ENCODE peak calls at places on chromosomes 3 and 15, in seven cellular contexts. One of them, this sample, is unnamed.

GRCh38 chr3:24388611-24389010 is 106.0 kb downstream of the THRB start:
- DNase-seq in posterior vena cava: no peak
- DNase-seq in HL-60: no peak
- DNase-seq in LoVo: no peak
- DNase-seq in GM23338: no peak
- DNase-seq in left colon: no peak
- DNase-seq in NCI-H460: no peak
- DNase-seq in this sample: no peak

GRCh38 chr3:141796436-141797166 is 33.4 kb downstream of the GRK7 start:
- DNase-seq in posterior vena cava: no peak
- DNase-seq in HL-60: peak; percentile 90
- DNase-seq in LoVo: no peak
- DNase-seq in GM23338: no peak
- DNase-seq in left colon: peak; percentile 36
- DNase-seq in NCI-H460: no peak
- DNase-seq in this sample: peak; percentile 58

GRCh38 chr15:92316586-92317295 is 76.9 kb upstream of the ST8SIA2 start:
- DNase-seq in posterior vena cava: no peak
- DNase-seq in HL-60: no peak
- DNase-seq in LoVo: no peak
- DNase-seq in GM23338: peak; percentile 35
- DNase-seq in left colon: no peak
- DNase-seq in NCI-H460: no peak
- DNase-seq in this sample: no peak

GRCh38 chr3:149377408-149378111 is at the start of gene TM4SF1:
- DNase-seq in posterior vena cava: peak; percentile 85
- DNase-seq in HL-60: no peak
- DNase-seq in LoVo: peak; percentile 88
- DNase-seq in GM23338: peak; percentile 39
- DNase-seq in left colon: peak; percentile 64
- DNase-seq in NCI-H460: peak; percentile 97
- DNase-seq in this sample: no peak

GRCh38 chr3:152937234-152937633 is 102.3 kb downstream of the P2RY1 start:
- DNase-seq in posterior vena cava: no peak
- DNase-seq in HL-60: no peak
- DNase-seq in LoVo: no peak
- DNase-seq in GM23338: no peak
- DNase-seq in left colon: no peak
- DNase-seq in NCI-H460: no peak
- DNase-seq in this sample: no peak

GRCh38 chr3:11024181-11024580 is 31.6 kb downstream of the SLC6A1 start:
- DNase-seq in posterior vena cava: no peak
- DNase-seq in HL-60: no peak
- DNase-seq in LoVo: no peak
- DNase-seq in GM23338: no peak
- DNase-seq in left colon: no peak
- DNase-seq in NCI-H460: no peak
- DNase-seq in this sample: no peak

GRCh38 chr3:72848703-72849081 is 447 bp upstream of the SHQ1 start:
- DNase-seq in posterior vena cava: no peak
- DNase-seq in HL-60: peak; percentile 85
- DNase-seq in LoVo: peak; percentile 25
- DNase-seq in GM23338: no peak
- DNase-seq in left colon: no peak
- DNase-seq in NCI-H460: no peak
- DNase-seq in this sample: no peak

GRCh38 chr15:80942746-80943565 is 46.7 kb downstream of the MESD start:
- DNase-seq in posterior vena cava: peak; percentile 74
- DNase-seq in HL-60: no peak
- DNase-seq in LoVo: no peak
- DNase-seq in GM23338: no peak
- DNase-seq in left colon: no peak
- DNase-seq in NCI-H460: no peak
- DNase-seq in this sample: no peak

GRCh38 chr3:128878556-128879124 is 780 bp upstream of the ACAD9 start:
- DNase-seq in posterior vena cava: no peak
- DNase-seq in HL-60: peak; percentile 56
- DNase-seq in LoVo: peak; percentile 44
- DNase-seq in GM23338: peak; percentile 17
- DNase-seq in left colon: peak; percentile 41
- DNase-seq in NCI-H460: no peak
- DNase-seq in this sample: no peak

GRCh38 chr15:70882361-70882760 is 9.9 kb downstream of the THAP10 start:
- DNase-seq in posterior vena cava: no peak
- DNase-seq in HL-60: no peak
- DNase-seq in LoVo: no peak
- DNase-seq in GM23338: no peak
- DNase-seq in left colon: no peak
- DNase-seq in NCI-H460: no peak
- DNase-seq in this sample: no peak

GRCh38 chr3:129777806-129778205 is 115.7 kb downstream of the TMCC1 start:
- DNase-seq in posterior vena cava: no peak
- DNase-seq in HL-60: no peak
- DNase-seq in LoVo: no peak
- DNase-seq in GM23338: no peak
- DNase-seq in left colon: no peak
- DNase-seq in NCI-H460: no peak
- DNase-seq in this sample: no peak

GRCh38 chr3:190429681-190430080 is 20.0 kb downstream of the TMEM207 start:
- DNase-seq in posterior vena cava: no peak
- DNase-seq in HL-60: no peak
- DNase-seq in LoVo: no peak
- DNase-seq in GM23338: no peak
- DNase-seq in left colon: no peak
- DNase-seq in NCI-H460: no peak
- DNase-seq in this sample: no peak

GRCh38 chr3:31777092-31777491 is 204.0 kb downstream of the OSBPL10 start:
- DNase-seq in posterior vena cava: no peak
- DNase-seq in HL-60: no peak
- DNase-seq in LoVo: no peak
- DNase-seq in GM23338: no peak
- DNase-seq in left colon: no peak
- DNase-seq in NCI-H460: no peak
- DNase-seq in this sample: no peak

GRCh38 chr3:13642597-13642996 is 93.7 kb downstream of the FBLN2 start:
- DNase-seq in posterior vena cava: no peak
- DNase-seq in HL-60: no peak
- DNase-seq in LoVo: no peak
- DNase-seq in GM23338: no peak
- DNase-seq in left colon: no peak
- DNase-seq in NCI-H460: no peak
- DNase-seq in this sample: no peak

GRCh38 chr3:63343674-63344073 is 65.6 kb downstream of the SYNPR start:
- DNase-seq in posterior vena cava: peak; percentile 91
- DNase-seq in HL-60: peak; percentile 85
- DNase-seq in LoVo: peak; percentile 87
- DNase-seq in GM23338: peak; percentile 82
- DNase-seq in left colon: peak; percentile 85
- DNase-seq in NCI-H460: peak; percentile 83
- DNase-seq in this sample: peak; percentile 80

GRCh38 chr3:127614928-127615592 is 13.9 kb upstream of the PODXL2 start:
- DNase-seq in posterior vena cava: peak; percentile 52
- DNase-seq in HL-60: no peak
- DNase-seq in LoVo: no peak
- DNase-seq in GM23338: peak; percentile 20
- DNase-seq in left colon: no peak
- DNase-seq in NCI-H460: no peak
- DNase-seq in this sample: no peak

GRCh38 chr3:61315874-61316273 is 64.6 kb upstream of the FHIT start:
- DNase-seq in posterior vena cava: no peak
- DNase-seq in HL-60: no peak
- DNase-seq in LoVo: no peak
- DNase-seq in GM23338: peak; percentile 65
- DNase-seq in left colon: no peak
- DNase-seq in NCI-H460: no peak
- DNase-seq in this sample: no peak

GRCh38 chr3:11091088-11091590 is 63.2 kb upstream of the HRH1 start:
- DNase-seq in posterior vena cava: no peak
- DNase-seq in HL-60: no peak
- DNase-seq in LoVo: no peak
- DNase-seq in GM23338: no peak
- DNase-seq in left colon: peak; percentile 34
- DNase-seq in NCI-H460: no peak
- DNase-seq in this sample: no peak

GRCh38 chr3:31614162-31614921 is 81.6 kb downstream of the STT3B start:
- DNase-seq in posterior vena cava: no peak
- DNase-seq in HL-60: no peak
- DNase-seq in LoVo: no peak
- DNase-seq in GM23338: no peak
- DNase-seq in left colon: no peak
- DNase-seq in NCI-H460: no peak
- DNase-seq in this sample: no peak

GRCh38 chr3:119601154-119601553 is 3.5 kb downstream of the PLA1A start:
- DNase-seq in posterior vena cava: no peak
- DNase-seq in HL-60: no peak
- DNase-seq in LoVo: no peak
- DNase-seq in GM23338: no peak
- DNase-seq in left colon: no peak
- DNase-seq in NCI-H460: no peak
- DNase-seq in this sample: no peak

GRCh38 chr3:13045245-13045903 is 27.9 kb downstream of the IQSEC1 start:
- DNase-seq in posterior vena cava: no peak
- DNase-seq in HL-60: no peak
- DNase-seq in LoVo: no peak
- DNase-seq in GM23338: no peak
- DNase-seq in left colon: no peak
- DNase-seq in NCI-H460: no peak
- DNase-seq in this sample: no peak

GRCh38 chr3:33061782-33062181 is 35.2 kb downstream of the GLB1 start:
- DNase-seq in posterior vena cava: no peak
- DNase-seq in HL-60: no peak
- DNase-seq in LoVo: no peak
- DNase-seq in GM23338: no peak
- DNase-seq in left colon: no peak
- DNase-seq in NCI-H460: no peak
- DNase-seq in this sample: no peak

GRCh38 chr3:72582211-72582878 is 265.9 kb downstream of the SHQ1 start:
- DNase-seq in posterior vena cava: no peak
- DNase-seq in HL-60: no peak
- DNase-seq in LoVo: no peak
- DNase-seq in GM23338: peak; percentile 86
- DNase-seq in left colon: no peak
- DNase-seq in NCI-H460: no peak
- DNase-seq in this sample: no peak

GRCh38 chr3:138479355-138479964 is 45.0 kb downstream of the ESYT3 start:
- DNase-seq in posterior vena cava: peak; percentile 49
- DNase-seq in HL-60: peak; percentile 36
- DNase-seq in LoVo: no peak
- DNase-seq in GM23338: peak; percentile 84
- DNase-seq in left colon: no peak
- DNase-seq in NCI-H460: peak; percentile 35
- DNase-seq in this sample: no peak

GRCh38 chr3:99578339-99578970 is 59.9 kb upstream of the COL8A1 start:
- DNase-seq in posterior vena cava: no peak
- DNase-seq in HL-60: no peak
- DNase-seq in LoVo: no peak
- DNase-seq in GM23338: no peak
- DNase-seq in left colon: no peak
- DNase-seq in NCI-H460: no peak
- DNase-seq in this sample: no peak

This sample was measured in CD14-positive monocyte.